ENCODE peak calls at places on chromosome 13, in nine cellular contexts. H is ureter; I is MM.1S; P is CD8-positive, alpha-beta memory T cell; K is hepatocyte; D is right cardiac atrium; Z is germinal center; S is prostate gland; L is naive thymus-derived CD4-positive, alpha-beta T cell. Y is an unnamed sample.

GRCh38 chr13:113741101-113741731 is 17.8 kb upstream of the TMEM255B start:
- DNase-seq in D (no peak), H (no peak), P (no peak), K (no peak), Z (no peak), L (no peak), S (no peak), I (peak), Y (no peak)

GRCh38 chr13:31923134-31923763 is 108.3 kb upstream of the FRY start:
- DNase-seq in H (no peak), I (no peak), D (no peak), K (no peak), L (no peak), Z (no peak), P (no peak), S (no peak), Y (no peak)

GRCh38 chr13:41232715-41233114 is 30.7 kb downstream of the MTRF1 start:
- DNase-seq in I (no peak), D (no peak), K (no peak), H (no peak), L (no peak), S (no peak), Z (no peak), P (no peak), Y (no peak)

GRCh38 chr13:35838356-35838755 is 292.8 kb downstream of the DCLK1 start:
- DNase-seq in Z (no peak), I (no peak), H (no peak), S (no peak), K (no peak), D (no peak), P (no peak), L (no peak), Y (no peak)

GRCh38 chr13:21625366-21625765 is 21.4 kb upstream of the MICU2 start:
- DNase-seq in I (peak), S (no peak), Z (peak), P (no peak), H (no peak), K (peak), D (no peak), L (no peak), Y (no peak)

GRCh38 chr13:95153647-95154405 is 147.4 kb downstream of the ABCC4 start:
- DNase-seq in Z (no peak), K (no peak), I (no peak), D (no peak), H (no peak), P (no peak), S (no peak), L (no peak), Y (no peak)

GRCh38 chr13:75481176-75482069 is 546 bp downstream of the TBC1D4 start:
- DNase-seq in H (peak), L (peak), K (peak), Z (peak), D (peak), I (peak), S (peak), P (no peak), Y (peak)

GRCh38 chr13:77732287-77732686 is 34.8 kb downstream of the SLAIN1 start:
- DNase-seq in Z (no peak), K (no peak), S (no peak), H (no peak), D (no peak), L (no peak), P (no peak), I (no peak), Y (no peak)

GRCh38 chr13:26022538-26023292 is 29.1 kb downstream of the SHISA2 start:
- DNase-seq in D (peak), I (no peak), S (peak), K (peak), Z (no peak), P (no peak), H (peak), L (no peak), Y (no peak)

GRCh38 chr13:45662122-45662521 is 40.0 kb upstream of the CBY2 start:
- DNase-seq in P (no peak), D (no peak), Z (no peak), L (no peak), H (no peak), S (no peak), I (no peak), K (no peak), Y (no peak)

GRCh38 chr13:23608704-23609413 is 38.6 kb downstream of the TNFRSF19 start:
- DNase-seq in P (no peak), D (peak), L (no peak), S (no peak), K (no peak), Z (no peak), I (no peak), H (no peak), Y (no peak)